ENCODE peak calls at places on chromosomes 13 and 19, in five cellular contexts. J, V, Z, U and Q are unnamed samples.

GRCh38 chr13:43686557-43686956 is 100.2 kb downstream of the ENOX1 start:
- DNase-seq in J (no peak), V (peak; percentile 81), Z (peak; percentile 93), U (peak; percentile 1), Q (peak; percentile 7)

GRCh38 chr19:12543855-12544254 is 7.4 kb downstream of the ZNF564 start:
- DNase-seq in J (no peak), V (no peak), Z (no peak), U (peak; percentile 63), Q (peak; percentile 42)

GRCh38 chr19:32189956-32190706 is 155.3 kb upstream of the ZNF507 start:
- DNase-seq in J (peak; percentile 19), V (no peak), Z (no peak), U (no peak), Q (no peak)

GRCh38 chr19:46753420-46754155 is 7.3 kb upstream of the STRN4 start:
- DNase-seq in J (peak; percentile 78), V (peak; percentile 59), Z (no peak), U (peak; percentile 81), Q (peak; percentile 91)

GRCh38 chr19:44566984-44567383 is 37.5 kb upstream of the CEACAM20 start:
- DNase-seq in J (no peak), V (no peak), Z (no peak), U (no peak), Q (peak; percentile 30)

GRCh38 chr19:14441041-14441938 is 8.2 kb downstream of the PKN1 start:
- DNase-seq in J (no peak), V (no peak), Z (no peak), U (no peak), Q (no peak)

GRCh38 chr13:29934531-29935308 is 84.3 kb upstream of the UBL3 start:
- DNase-seq in J (no peak), V (no peak), Z (no peak), U (no peak), Q (no peak)

GRCh38 chr19:29260477-29261317 is 47.7 kb upstream of the UQCRFS1 start:
- DNase-seq in J (peak; percentile 74), V (no peak), Z (peak; percentile 4), U (peak; percentile 66), Q (peak; percentile 62)

GRCh38 chr19:19343016-19343362 is 22.4 kb downstream of the MAU2 start:
- DNase-seq in J (no peak), V (no peak), Z (no peak), U (no peak), Q (no peak)

GRCh38 chr13:97395437-97396136 is 38.4 kb upstream of the RAP2A start:
- DNase-seq in J (no peak), V (no peak), Z (peak; percentile 66), U (no peak), Q (no peak)

GRCh38 chr19:46979103-46979769 is 40.4 kb upstream of the NPAS1 start:
- DNase-seq in J (no peak), V (no peak), Z (no peak), U (no peak), Q (no peak)

GRCh38 chr19:44806271-44806670 is 2.6 kb upstream of the BCAM start:
- DNase-seq in J (no peak), V (no peak), Z (no peak), U (no peak), Q (no peak)

GRCh38 chr19:36401475-36401874 is 17.0 kb downstream of the ZFP82 start:
- DNase-seq in J (no peak), V (no peak), Z (no peak), U (no peak), Q (peak; percentile 0)

GRCh38 chr13:60572003-60572792 is 175.2 kb downstream of the TDRD3 start:
- DNase-seq in J (no peak), V (peak; percentile 23), Z (peak; percentile 85), U (no peak), Q (peak; percentile 71)

GRCh38 chr19:19167612-19168011 is 2.5 kb downstream of the MEF2B start:
- DNase-seq in J (no peak), V (no peak), Z (no peak), U (no peak), Q (no peak)

GRCh38 chr13:37627428-37627827 is 28.9 kb upstream of the POSTN start:
- DNase-seq in J (no peak), V (no peak), Z (no peak), U (no peak), Q (no peak)

GRCh38 chr13:28171266-28171665 is 32.9 kb downstream of the PAN3 start:
- DNase-seq in J (no peak), V (no peak), Z (no peak), U (no peak), Q (no peak)

GRCh38 chr19:9836021-9836420 is 903 bp downstream of the PIN1 start:
- DNase-seq in J (no peak), V (no peak), Z (peak; percentile 43), U (peak; percentile 45), Q (peak; percentile 64)

GRCh38 chr13:27481766-27482165 is 31.4 kb upstream of the MTIF3 start:
- DNase-seq in J (peak; percentile 95), V (peak; percentile 11), Z (peak; percentile 10), U (peak; percentile 57), Q (peak; percentile 56)

DNA sequence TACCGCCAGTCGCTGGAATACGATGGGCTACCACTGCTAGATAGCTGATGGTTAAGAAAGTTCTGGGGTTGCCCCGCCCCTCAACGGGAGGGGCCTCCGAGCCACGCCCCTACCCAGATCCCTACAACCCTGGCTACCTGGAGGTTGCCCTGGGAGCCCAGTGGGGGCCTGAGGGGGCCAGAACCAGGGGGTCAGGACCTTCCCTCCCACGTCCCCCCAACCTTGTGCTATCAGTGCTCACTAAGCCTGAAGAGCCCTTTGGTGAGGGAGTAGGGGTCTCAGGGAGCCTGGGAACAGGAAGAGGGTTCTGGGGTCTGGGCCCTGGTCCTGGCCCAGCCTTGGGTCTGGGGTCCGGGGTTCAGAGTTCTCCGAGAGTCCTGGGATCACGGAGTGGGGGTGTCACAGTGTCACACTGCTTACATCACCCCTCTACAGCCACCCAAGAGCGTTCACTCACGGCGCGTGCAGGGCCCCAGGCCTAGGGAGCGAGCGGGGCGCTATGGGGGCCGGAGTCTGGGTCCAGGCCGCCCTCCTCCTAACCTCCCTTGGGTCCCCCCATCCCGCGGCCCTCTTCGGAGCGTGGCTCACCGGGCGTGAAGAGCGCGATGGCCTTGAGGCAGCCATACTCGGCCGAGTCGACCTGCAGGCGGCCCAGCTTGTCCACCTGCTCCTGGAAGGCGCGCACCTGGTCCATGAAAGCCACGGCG is 9.0 kb downstream of the OCEL1 start:
- DNase-seq in J (peak; percentile 90), V (peak; percentile 73), Z (peak; percentile 38), U (peak; percentile 90), Q (peak; percentile 74)
- TF ChIP-seq POLR2A in J (peak; percentile 12), V (no peak), Z (no peak), U (peak; percentile 77), Q (peak; percentile 29)

GRCh38 chr13:32676242-32676641 is 90.0 kb downstream of the PDS5B start:
- DNase-seq in J (no peak), V (peak; percentile 31), Z (peak; percentile 50), U (no peak), Q (no peak)

GRCh38 chr13:32682740-32683139 is 96.5 kb downstream of the PDS5B start:
- DNase-seq in J (no peak), V (no peak), Z (no peak), U (no peak), Q (no peak)

GRCh38 chr13:32687275-32687674 is 101.0 kb downstream of the PDS5B start:
- DNase-seq in J (no peak), V (no peak), Z (no peak), U (no peak), Q (no peak)

DNA sequence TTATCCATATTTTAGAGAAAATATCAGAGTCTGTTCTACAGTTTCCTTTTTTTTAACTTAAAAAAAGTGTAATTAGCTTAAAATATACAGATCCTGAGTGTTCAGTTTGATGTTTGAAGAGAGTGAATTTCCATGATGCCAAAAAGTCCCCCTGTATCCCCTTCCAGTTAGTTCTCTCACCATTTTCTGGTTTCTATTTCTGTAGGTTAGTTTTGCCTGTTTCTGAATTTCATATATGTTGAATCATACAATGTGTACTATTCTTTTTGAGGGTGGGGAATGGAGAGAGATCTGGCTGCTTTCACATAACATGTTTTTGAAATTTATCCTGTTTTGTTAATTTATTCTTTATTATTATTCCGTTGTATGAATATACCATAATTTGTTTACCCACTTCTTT is 95.9 kb downstream of the PDS5B start:
- DNase-seq in J (no peak), V (no peak), Z (no peak), U (no peak), Q (no peak)
- TF ChIP-seq POLR2A in J (no peak), V (no peak), Z (no peak), U (no peak), Q (no peak)

DNA sequence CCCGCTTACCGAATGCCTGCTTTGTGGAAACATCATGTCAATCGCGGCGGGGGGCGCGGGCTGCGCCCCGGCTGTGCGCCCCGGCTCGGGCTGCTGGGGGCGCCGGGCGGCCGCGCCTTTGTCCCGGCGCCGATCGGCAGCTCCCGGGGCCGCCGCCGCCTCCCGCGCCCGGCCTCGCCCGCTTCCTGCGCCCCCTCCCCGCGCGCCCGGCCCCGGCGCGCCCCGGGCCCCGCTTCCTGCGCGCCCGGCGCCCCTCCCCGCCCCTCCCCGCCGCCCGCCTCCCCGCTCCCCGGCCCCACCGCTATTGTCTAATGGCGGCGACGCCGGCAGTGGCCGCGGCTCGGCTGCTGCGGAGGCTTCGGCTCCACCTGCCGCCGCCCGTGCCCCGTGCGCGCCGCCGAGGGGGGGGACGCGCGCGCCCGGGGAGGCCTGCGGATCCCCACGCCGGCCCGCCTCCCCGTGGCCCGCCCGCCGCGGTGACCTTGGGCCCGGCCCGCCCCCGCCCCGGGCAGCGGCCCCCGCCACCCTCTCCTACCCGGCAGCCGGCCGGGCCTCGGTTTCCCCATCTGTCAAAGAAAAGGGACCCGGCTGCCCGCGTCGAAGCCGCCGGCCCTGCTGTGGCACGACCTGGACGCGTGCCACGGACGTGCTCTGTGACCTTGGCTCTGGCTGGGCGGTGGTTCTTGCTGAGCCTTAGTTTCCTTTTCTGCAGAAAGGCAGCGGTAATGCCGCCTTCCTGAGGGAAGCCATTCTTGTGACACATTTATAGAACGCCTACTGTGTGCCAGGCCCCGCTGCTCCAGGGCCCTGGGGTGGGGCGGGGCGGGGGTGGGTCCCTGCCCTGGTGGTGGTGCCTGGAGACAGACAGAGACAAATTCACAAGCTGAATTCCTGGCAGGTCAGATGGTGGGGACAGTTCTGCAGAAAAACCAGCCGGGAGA is at the start of gene TLE5:
- DNase-seq in J (peak; percentile 56), V (peak; percentile 80), Z (no peak), U (peak; percentile 74), Q (peak; percentile 54)
- TF ChIP-seq POLR2A in J (no peak), V (no peak), Z (no peak), U (no peak), Q (peak; percentile 35)

GRCh38 chr13:99370476-99371272 is 63.5 kb upstream of the GPR183 start:
- DNase-seq in J (no peak), V (no peak), Z (no peak), U (no peak), Q (no peak)

GRCh38 chr13:99366075-99366987 is 59.1 kb upstream of the GPR183 start:
- DNase-seq in J (peak; percentile 23), V (no peak), Z (no peak), U (no peak), Q (no peak)

GRCh38 chr13:99363949-99364348 is 56.8 kb upstream of the GPR183 start:
- DNase-seq in J (no peak), V (no peak), Z (no peak), U (no peak), Q (no peak)

GRCh38 chr13:99367663-99368448 is 60.7 kb upstream of the GPR183 start:
- DNase-seq in J (peak; percentile 48), V (no peak), Z (no peak), U (no peak), Q (no peak)

DNA sequence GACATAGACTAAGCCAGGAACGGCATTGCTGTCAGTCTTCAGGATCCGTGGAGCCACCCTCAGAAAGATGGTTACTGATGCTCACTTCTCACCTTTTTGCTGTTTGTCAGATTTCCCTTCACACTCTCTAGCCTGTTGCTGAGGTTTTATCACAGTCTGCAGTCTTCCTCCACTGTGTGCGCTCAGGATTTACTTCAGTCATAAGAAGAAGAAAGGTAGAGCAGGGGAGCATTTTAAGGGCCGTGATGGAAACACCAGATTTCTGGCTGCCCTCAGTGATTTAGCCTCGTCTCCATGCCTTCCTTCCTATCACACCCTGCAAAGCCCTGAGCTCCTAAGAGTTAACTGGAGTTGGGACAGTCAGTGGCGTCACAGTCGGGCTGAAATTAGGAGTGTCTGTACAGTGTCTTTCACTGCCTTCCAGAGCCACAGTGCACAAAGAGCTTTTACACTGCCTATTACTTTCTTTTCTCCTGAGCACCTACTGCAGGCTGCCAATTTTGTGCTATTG is 60.0 kb upstream of the GPR183 start:
- DNase-seq in J (peak; percentile 41), V (no peak), Z (no peak), U (no peak), Q (no peak)
- TF ChIP-seq POLR2A in J (no peak), V (no peak), Z (no peak), U (no peak), Q (no peak)